ENCODE peak calls at places on chromosomes 7 and 10, in six cellular contexts. V is HCT116, F is K562, W is SK-N-SH, E is GM12878, U is HepG2. S is an unnamed sample.

GRCh38 chr7:55163733-55164132 is 144.9 kb downstream of the EGFR start:
- DNase-seq in V (no peak), F (no peak), W (no peak), E (no peak), U (no peak), S (no peak)

GRCh38 chr10:14032406-14032998 is 298.2 kb downstream of the FRMD4A start:
- DNase-seq in V (peak; percentile 2), F (peak; percentile 64), W (peak; percentile 45), E (no peak), U (no peak), S (no peak)

GRCh38 chr7:138226001-138226476 is 149.8 kb downstream of the AKR1D1 start:
- DNase-seq in V (no peak), F (peak; percentile 74), W (peak; percentile 48), E (no peak), U (peak; percentile 59), S (no peak)

GRCh38 chr7:27605689-27606269 is 56.9 kb downstream of the HIBADH start:
- DNase-seq in V (no peak), F (no peak), W (no peak), E (no peak), U (peak; percentile 39), S (peak; percentile 28)

GRCh38 chr7:149559711-149560110 is 62.1 kb upstream of the ZNF746 start:
- DNase-seq in V (no peak), F (no peak), W (no peak), E (no peak), U (no peak), S (no peak)

GRCh38 chr10:22475857-22476600 is 130.7 kb downstream of the SPAG6 start:
- DNase-seq in V (no peak), F (no peak), W (peak; percentile 76), E (no peak), U (no peak), S (no peak)

GRCh38 chr7:145893925-145894535 is 222.6 kb upstream of the CNTNAP2 start:
- DNase-seq in V (no peak), F (peak; percentile 87), W (no peak), E (no peak), U (no peak), S (no peak)

GRCh38 chr7:79320741-79321473 is 132.6 kb downstream of the MAGI2 start:
- DNase-seq in V (no peak), F (no peak), W (no peak), E (no peak), U (no peak), S (no peak)

GRCh38 chr10:124629410-124629809 is 114.8 kb downstream of the FAM53B start:
- DNase-seq in V (no peak), F (no peak), W (no peak), E (no peak), U (no peak), S (no peak)

GRCh38 chr10:32795598-32796183 is 162.3 kb downstream of the ITGB1 start:
- DNase-seq in V (peak; percentile 16), F (peak; percentile 37), W (peak; percentile 32), E (peak; percentile 4), U (peak; percentile 13), S (peak; percentile 28)

GRCh38 chr7:151834281-151835035 is 42.5 kb downstream of the PRKAG2 start:
- DNase-seq in V (no peak), F (no peak), W (no peak), E (no peak), U (no peak), S (no peak)

GRCh38 chr10:33265621-33266020 is 68.8 kb downstream of the NRP1 start:
- DNase-seq in V (no peak), F (no peak), W (no peak), E (no peak), U (no peak), S (no peak)

GRCh38 chr7:43199333-43199732 is 86.9 kb downstream of the HECW1 start:
- DNase-seq in V (no peak), F (no peak), W (no peak), E (no peak), U (no peak), S (no peak)

GRCh38 chr10:49572594-49573114 is 33.7 kb upstream of the ERCC6 start:
- DNase-seq in V (no peak), F (no peak), W (no peak), E (no peak), U (no peak), S (no peak)

GRCh38 chr7:1889556-1890181 is 219.6 kb downstream of the ELFN1 start:
- DNase-seq in V (no peak), F (no peak), W (no peak), E (no peak), U (no peak), S (no peak)

DNA sequence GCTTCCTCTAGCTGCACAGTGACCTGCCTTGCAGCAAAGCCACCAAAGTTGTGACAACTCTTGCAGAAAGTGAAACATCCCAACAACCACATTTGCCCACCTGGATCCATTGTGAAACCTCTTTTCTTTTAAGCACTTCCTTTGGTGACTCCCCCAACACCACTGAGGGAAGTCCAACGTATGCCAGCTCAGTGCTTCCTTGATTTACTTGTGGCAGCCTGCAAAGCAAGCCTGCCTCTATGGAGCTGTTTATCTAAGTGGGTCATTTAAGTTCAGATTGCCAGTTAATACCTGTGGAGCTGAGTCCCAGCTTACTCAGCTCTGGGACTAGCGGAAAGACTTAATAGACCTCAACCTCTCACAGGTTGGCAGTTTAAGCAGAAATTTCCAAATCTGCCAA is 230.8 kb upstream of the GHITM start:
- DNase-seq in V (no peak), F (no peak), W (no peak), E (no peak), U (no peak), S (no peak)
- H3K4me1 ChIP-seq in V (no peaks in the 10 kb centered on the region), F (no peaks in the 10 kb centered on the region), W (no peaks in the 10 kb centered on the region), E (peaks cover 3% of the 10 kb centered on the region), U (no peaks in the 10 kb centered on the region), S (no peaks in the 10 kb centered on the region)

GRCh38 chr10:88557246-88557645 is 25.9 kb downstream of the RNLS start:
- DNase-seq in V (no peak), F (no peak), W (no peak), E (no peak), U (no peak), S (no peak)

GRCh38 chr10:88555190-88555894 is 27.8 kb downstream of the RNLS start:
- DNase-seq in V (no peak), F (no peak), W (no peak), E (no peak), U (no peak), S (no peak)

GRCh38 chr10:88557659-88558058 is 25.5 kb downstream of the RNLS start:
- DNase-seq in V (no peak), F (no peak), W (no peak), E (no peak), U (no peak), S (no peak)

DNA sequence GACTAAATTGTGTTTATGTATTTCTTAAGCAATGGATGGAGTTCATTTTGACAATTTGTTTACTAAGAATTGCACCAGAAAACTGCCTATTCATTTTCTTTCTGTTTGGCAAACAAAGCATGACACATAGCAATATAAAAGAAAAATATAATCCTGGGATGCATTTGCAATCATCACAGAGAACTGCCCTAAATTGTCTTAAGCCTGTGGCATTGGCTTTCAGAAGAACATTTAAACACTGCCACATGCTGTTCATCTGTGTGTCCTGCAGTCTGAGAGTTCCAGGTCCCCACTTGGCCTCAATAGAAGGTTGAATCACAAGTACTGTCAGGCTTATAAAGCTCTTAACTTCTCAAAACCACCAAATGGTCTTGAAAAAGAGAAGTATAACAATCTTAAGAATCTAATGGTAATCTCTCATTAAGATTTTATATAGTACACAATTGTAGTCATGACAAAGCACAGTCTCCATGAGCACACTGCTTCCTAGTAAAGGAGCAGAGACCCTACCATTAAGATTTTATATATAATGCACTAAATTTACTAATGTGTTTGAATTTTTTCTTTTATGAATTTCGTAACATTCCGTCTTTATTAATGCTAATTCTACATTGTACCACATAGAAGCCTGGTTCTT is 29.9 kb downstream of the RNLS start:
- DNase-seq in V (peak; percentile 54), F (peak; percentile 3), W (peak; percentile 48), E (peak; percentile 45), U (peak; percentile 21), S (peak; percentile 60)
- TF ChIP-seq SIN3A in V (no peak), F (no peak), W (no peak), E (no peak), U (no peak), S (no peak)

GRCh38 chr10:37754538-37755323 is 102.7 kb downstream of the ZNF248 start:
- DNase-seq in V (peak; percentile 7), F (peak; percentile 28), W (peak; percentile 32), E (no peak), U (peak; percentile 64), S (peak; percentile 2)
- TF ChIP-seq REST in V (no peak), F (no peak), W (no peak), E (no peak), U (no peak), S (no peak)

GRCh38 chr10:28604567-28605536 is 71.9 kb downstream of the WAC start:
- DNase-seq in V (no peak), F (no peak), W (no peak), E (no peak), U (no peak), S (no peak)
- H3K4me1 ChIP-seq in V (no peaks in the 10 kb centered on the region), F (no peaks in the 10 kb centered on the region), W (no peaks in the 10 kb centered on the region), E (no peaks in the 10 kb centered on the region), U (no peaks in the 10 kb centered on the region), S (no peaks in the 10 kb centered on the region)

DNA sequence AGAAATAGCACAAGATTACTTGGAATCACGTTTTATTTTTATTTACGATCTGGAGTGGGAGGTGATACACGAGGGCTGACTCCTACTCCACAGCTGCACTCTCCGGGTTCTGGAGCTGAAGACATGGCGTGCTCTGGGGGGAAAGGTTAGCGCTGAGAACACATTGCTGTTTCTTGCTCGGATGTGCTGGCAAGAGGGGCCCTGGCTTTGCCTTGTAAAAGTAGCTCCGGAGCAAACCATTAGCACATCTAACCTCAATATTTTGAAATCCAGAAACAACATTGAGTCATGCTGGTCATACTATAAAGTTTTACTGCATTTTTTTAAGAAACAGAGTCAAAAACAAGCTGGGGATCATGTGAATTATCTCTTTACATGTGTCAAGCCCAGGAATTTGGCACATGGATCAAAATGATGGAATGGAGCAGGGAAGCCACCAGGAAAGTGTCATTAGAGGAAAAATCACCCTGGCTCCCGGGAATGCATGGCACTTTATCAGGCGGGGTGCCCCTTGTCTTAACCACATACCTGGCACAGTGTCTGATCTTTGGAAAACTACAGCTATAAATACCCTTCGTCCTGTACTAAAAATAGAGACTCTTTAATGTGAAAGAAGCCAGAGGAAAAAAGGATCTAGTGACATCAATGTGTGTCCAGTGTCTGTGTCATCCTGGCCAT is 31.6 kb upstream of the LYZL1 start:
- DNase-seq in V (no peak), F (no peak), W (no peak), E (no peak), U (no peak), S (no peak)
- TF ChIP-seq SIN3A in V (no peak), F (no peak), W (no peak), E (no peak), U (no peak), S (no peak)

GRCh38 chr7:30114536-30115258 is 20.1 kb upstream of the MTURN start:
- DNase-seq in V (no peak), F (no peak), W (no peak), E (no peak), U (no peak), S (no peak)
- TF ChIP-seq REST in V (no peak), F (no peak), W (no peak), E (no peak), U (no peak), S (no peak)

S was measured in Panc1.